ENCODE peak calls at places on chromosomes 16 and 17, in five cellular contexts. One of them, this sample, is unnamed. For H3K27me3, the result is how much of the 10 kb centered on the place peaks cover.

GRCh38 chr16:3645504-3646347 is 8.8 kb upstream of the DNASE1 start:
- DNase-seq in hepatocyte: peak
- DNase-seq in heart right ventricle: no peak
- DNase-seq in fibroblast of lung: peak
- DNase-seq in uterus: no peak
- DNase-seq in this sample: peak

GRCh38 chr16:49592507-49593422 is 219.2 kb downstream of the C16orf78 start:
- DNase-seq in hepatocyte: peak
- DNase-seq in heart right ventricle: peak
- DNase-seq in fibroblast of lung: peak
- DNase-seq in uterus: no peak
- DNase-seq in this sample: no peak

GRCh38 chr17:79797492-79798295 is 817 bp upstream of the CBX8 start:
- DNase-seq in hepatocyte: peak
- DNase-seq in heart right ventricle: no peak
- DNase-seq in fibroblast of lung: no peak
- DNase-seq in uterus: no peak
- DNase-seq in this sample: no peak

GRCh38 chr17:49225554-49226236 is 4.9 kb downstream of the PHOSPHO1 start:
- DNase-seq in hepatocyte: no peak
- DNase-seq in heart right ventricle: no peak
- DNase-seq in fibroblast of lung: no peak
- DNase-seq in uterus: no peak
- DNase-seq in this sample: no peak

GRCh38 chr16:67023689-67024088 is 5.3 kb upstream of the CBFB start:
- DNase-seq in hepatocyte: no peak
- DNase-seq in heart right ventricle: no peak
- DNase-seq in fibroblast of lung: no peak
- DNase-seq in uterus: no peak
- DNase-seq in this sample: no peak

GRCh38 chr16:48157302-48157701 is 1.5 kb upstream of the ABCC12 start:
- DNase-seq in hepatocyte: no peak
- DNase-seq in heart right ventricle: no peak
- DNase-seq in fibroblast of lung: no peak
- DNase-seq in uterus: no peak
- DNase-seq in this sample: peak

GRCh38 chr16:47304563-47304962 is 156.3 kb downstream of the ITFG1 start:
- DNase-seq in hepatocyte: no peak
- DNase-seq in heart right ventricle: no peak
- DNase-seq in fibroblast of lung: peak
- DNase-seq in uterus: no peak
- DNase-seq in this sample: no peak

GRCh38 chr17:49690256-49690655 is 12.4 kb upstream of the SPOP start:
- DNase-seq in hepatocyte: no peak
- DNase-seq in heart right ventricle: no peak
- DNase-seq in fibroblast of lung: no peak
- DNase-seq in uterus: no peak
- DNase-seq in this sample: no peak

GRCh38 chr17:78379134-78379497 is 667 bp downstream of the PGS1 start:
- DNase-seq in hepatocyte: no peak
- DNase-seq in heart right ventricle: no peak
- DNase-seq in fibroblast of lung: peak
- DNase-seq in uterus: no peak
- DNase-seq in this sample: no peak

GRCh38 chr16:58511933-58512815 is 3.1 kb upstream of the SETD6 start:
- DNase-seq in hepatocyte: peak
- DNase-seq in heart right ventricle: peak
- DNase-seq in fibroblast of lung: peak
- DNase-seq in uterus: peak
- DNase-seq in this sample: peak

GRCh38 chr17:75208161-75208560 is 2.7 kb downstream of the NUP85 start:
- DNase-seq in hepatocyte: no peak
- DNase-seq in heart right ventricle: no peak
- DNase-seq in fibroblast of lung: no peak
- DNase-seq in uterus: no peak
- DNase-seq in this sample: no peak

GRCh38 chr16:85153656-85154091 is 41.4 kb upstream of the CIBAR2 start:
- DNase-seq in hepatocyte: no peak
- DNase-seq in heart right ventricle: peak
- DNase-seq in fibroblast of lung: no peak
- DNase-seq in uterus: no peak
- DNase-seq in this sample: no peak

GRCh38 chr17:64230551-64231408 is 32.3 kb downstream of the TEX2 start:
- DNase-seq in hepatocyte: peak
- DNase-seq in heart right ventricle: no peak
- DNase-seq in fibroblast of lung: peak
- DNase-seq in uterus: no peak
- DNase-seq in this sample: no peak

GRCh38 chr16:65002265-65002664 is 119.6 kb downstream of the CDH11 start:
- DNase-seq in hepatocyte: peak
- DNase-seq in heart right ventricle: no peak
- DNase-seq in fibroblast of lung: peak
- DNase-seq in uterus: no peak
- DNase-seq in this sample: no peak

GRCh38 chr17:75809631-75810111 is 25.1 kb downstream of the UNK start:
- DNase-seq in hepatocyte: no peak
- DNase-seq in heart right ventricle: no peak
- DNase-seq in fibroblast of lung: no peak
- DNase-seq in uterus: peak
- DNase-seq in this sample: no peak

GRCh38 chr16:4576008-4576407 is 19.9 kb downstream of the C16orf96 start:
- DNase-seq in hepatocyte: no peak
- DNase-seq in heart right ventricle: no peak
- DNase-seq in fibroblast of lung: no peak
- DNase-seq in uterus: no peak
- DNase-seq in this sample: no peak

GRCh38 chr16:65059421-65059980 is 62.4 kb downstream of the CDH11 start:
- DNase-seq in hepatocyte: no peak
- DNase-seq in heart right ventricle: no peak
- DNase-seq in fibroblast of lung: no peak
- DNase-seq in uterus: no peak
- DNase-seq in this sample: no peak

GRCh38 chr16:72122916-72123315 is 29.3 kb downstream of the DHX38 start:
- DNase-seq in hepatocyte: no peak
- DNase-seq in heart right ventricle: no peak
- DNase-seq in fibroblast of lung: no peak
- DNase-seq in uterus: no peak
- DNase-seq in this sample: no peak

GRCh38 chr16:16163571-16163970 is 59.7 kb downstream of the ABCC6 start:
- DNase-seq in hepatocyte: no peak
- DNase-seq in heart right ventricle: no peak
- DNase-seq in fibroblast of lung: no peak
- DNase-seq in uterus: no peak
- DNase-seq in this sample: no peak

GRCh38 chr16:66629856-66630255 is 25.4 kb downstream of the CMTM3 start:
- DNase-seq in hepatocyte: no peak
- DNase-seq in heart right ventricle: no peak
- DNase-seq in fibroblast of lung: no peak
- DNase-seq in uterus: no peak
- DNase-seq in this sample: no peak

GRCh38 chr17:45144199-45145034 is 3.9 kb upstream of the HEXIM1 start:
- DNase-seq in hepatocyte: peak
- DNase-seq in heart right ventricle: peak
- DNase-seq in fibroblast of lung: no peak
- DNase-seq in uterus: peak
- DNase-seq in this sample: no peak

GRCh38 chr17:12691173-12691572 is 25.5 kb downstream of the MYOCD start:
- DNase-seq in hepatocyte: no peak
- DNase-seq in heart right ventricle: no peak
- DNase-seq in fibroblast of lung: peak
- DNase-seq in uterus: peak
- DNase-seq in this sample: no peak

DNA sequence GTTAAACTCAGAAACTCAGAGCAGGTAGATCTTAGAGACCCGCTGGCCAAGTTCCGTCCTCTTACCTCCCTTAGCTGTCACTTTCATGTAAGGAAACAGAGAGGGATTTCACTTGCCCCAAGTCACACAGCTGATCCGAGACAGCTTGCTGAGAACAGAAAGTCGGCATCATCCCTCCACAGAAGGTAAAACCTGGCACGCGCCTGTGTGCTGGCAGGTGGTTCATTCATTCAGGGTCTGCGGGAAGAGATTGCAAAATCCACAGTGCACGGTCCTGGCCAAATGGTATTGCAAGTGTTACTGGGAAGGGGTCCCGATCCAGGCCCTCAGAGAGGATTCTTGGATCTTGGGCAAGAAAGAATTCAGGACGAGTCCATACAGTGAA is 139.4 kb upstream of the RPH3AL start:
- DNase-seq in hepatocyte: no peak
- DNase-seq in heart right ventricle: no peak
- DNase-seq in fibroblast of lung: no peak
- DNase-seq in uterus: no peak
- DNase-seq in this sample: no peak
- H3K27me3 ChIP-seq in hepatocyte: under half
- H3K27me3 ChIP-seq in heart right ventricle: under half
- H3K27me3 ChIP-seq in fibroblast of lung: under half
- H3K27me3 ChIP-seq in uterus: under half
- H3K27me3 ChIP-seq in this sample: under half

GRCh38 chr16:23509441-23509754 is 896 bp downstream of the GGA2 start:
- DNase-seq in hepatocyte: no peak
- DNase-seq in heart right ventricle: no peak
- DNase-seq in fibroblast of lung: no peak
- DNase-seq in uterus: no peak
- DNase-seq in this sample: no peak
- H3K27ac ChIP-seq in hepatocyte: peak
- H3K27ac ChIP-seq in heart right ventricle: peak
- H3K27ac ChIP-seq in fibroblast of lung: peak
- H3K27ac ChIP-seq in uterus: peak
- H3K27ac ChIP-seq in this sample: peak

DNA sequence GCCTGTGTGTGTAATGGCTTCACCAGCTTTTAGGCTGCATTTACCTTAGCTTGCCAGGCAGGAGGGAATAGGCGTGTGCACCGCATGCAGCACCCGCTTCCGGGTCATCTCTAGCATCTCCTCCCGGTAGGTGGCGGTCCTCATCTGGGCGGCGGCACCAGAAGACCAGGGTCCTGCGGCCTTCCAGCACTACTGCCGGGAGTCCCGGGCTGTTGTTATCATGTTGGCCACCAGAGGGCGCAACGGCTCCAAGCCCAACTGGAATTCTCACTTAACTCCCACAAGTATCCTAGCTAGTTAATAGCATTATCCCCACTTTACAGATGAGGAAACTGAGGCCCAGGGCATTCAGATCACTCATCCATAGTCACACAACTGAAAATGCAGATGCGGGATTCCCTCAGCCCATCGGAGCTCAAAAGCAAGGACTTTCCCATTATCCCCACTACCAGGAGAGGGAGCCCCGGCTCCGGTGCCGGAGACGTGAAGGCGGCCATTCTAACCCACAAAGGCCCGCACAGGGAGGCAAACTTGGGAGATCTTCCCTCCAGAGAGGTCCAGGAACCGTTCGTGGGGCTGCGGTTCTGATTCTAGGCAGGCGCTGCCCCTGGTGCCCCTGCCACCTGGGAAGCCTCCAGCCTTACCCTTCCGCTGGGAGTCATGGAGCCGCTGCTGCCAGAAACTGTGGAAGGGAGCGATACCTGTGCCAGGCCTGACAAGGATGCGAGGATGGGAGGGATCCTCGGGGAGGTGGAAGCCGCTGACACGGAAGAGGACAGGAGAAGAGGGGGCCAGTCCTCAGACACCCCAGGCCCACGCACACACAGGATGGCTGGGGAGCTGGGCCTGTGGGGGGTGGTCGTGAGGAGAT is 23.9 kb downstream of the LGALS9 start:
- DNase-seq in hepatocyte: peak
- DNase-seq in heart right ventricle: peak
- DNase-seq in fibroblast of lung: peak
- DNase-seq in uterus: peak
- DNase-seq in this sample: peak
- H3K27me3 ChIP-seq in hepatocyte: under half
- H3K27me3 ChIP-seq in heart right ventricle: under half
- H3K27me3 ChIP-seq in fibroblast of lung: under half
- H3K27me3 ChIP-seq in uterus: under half
- H3K27me3 ChIP-seq in this sample: under half

GRCh38 chr16:17354121-17354750 is 116.5 kb downstream of the XYLT1 start:
- DNase-seq in hepatocyte: no peak
- DNase-seq in heart right ventricle: no peak
- DNase-seq in fibroblast of lung: no peak
- DNase-seq in uterus: no peak
- DNase-seq in this sample: no peak
- H3K27ac ChIP-seq in hepatocyte: no peak
- H3K27ac ChIP-seq in heart right ventricle: no peak
- H3K27ac ChIP-seq in fibroblast of lung: no peak
- H3K27ac ChIP-seq in uterus: no peak
- H3K27ac ChIP-seq in this sample: no peak

DNA sequence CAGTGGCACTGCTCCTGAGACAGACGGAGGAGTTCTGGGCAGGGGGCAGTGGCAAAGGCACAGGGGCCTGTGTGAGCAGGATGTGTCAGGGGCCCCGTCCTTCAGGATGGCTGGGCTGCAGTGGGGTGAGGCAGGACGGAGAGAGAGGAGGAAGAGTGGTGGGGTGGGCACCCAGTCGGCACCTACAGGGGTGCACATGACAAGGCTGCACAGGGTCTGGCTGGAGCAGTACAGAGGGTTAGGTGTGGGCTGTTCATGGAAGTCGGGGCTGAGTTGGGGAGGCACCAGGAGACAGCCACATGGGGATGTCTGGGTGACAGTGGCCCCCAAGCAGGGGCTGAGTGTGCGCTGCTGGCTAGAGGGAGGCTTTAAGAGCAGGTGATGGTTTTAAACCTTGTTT is 106.0 kb downstream of the RAB11FIP4 start:
- DNase-seq in hepatocyte: no peak
- DNase-seq in heart right ventricle: no peak
- DNase-seq in fibroblast of lung: no peak
- DNase-seq in uterus: no peak
- DNase-seq in this sample: no peak
- H3K27me3 ChIP-seq in hepatocyte: under half
- H3K27me3 ChIP-seq in heart right ventricle: under half
- H3K27me3 ChIP-seq in fibroblast of lung: under half
- H3K27me3 ChIP-seq in uterus: under half
- H3K27me3 ChIP-seq in this sample: under half

GRCh38 chr17:15264542-15264941 is 584 bp downstream of the PMP22 start:
- DNase-seq in hepatocyte: no peak
- DNase-seq in heart right ventricle: peak
- DNase-seq in fibroblast of lung: no peak
- DNase-seq in uterus: no peak
- DNase-seq in this sample: peak

GRCh38 chr17:15263206-15263579 is 1.9 kb downstream of the PMP22 start:
- DNase-seq in hepatocyte: peak
- DNase-seq in heart right ventricle: peak
- DNase-seq in fibroblast of lung: peak
- DNase-seq in uterus: peak
- DNase-seq in this sample: peak

GRCh38 chr17:15262291-15263205 is 2.6 kb downstream of the PMP22 start:
- DNase-seq in hepatocyte: peak
- DNase-seq in heart right ventricle: peak
- DNase-seq in fibroblast of lung: peak
- DNase-seq in uterus: peak
- DNase-seq in this sample: peak

GRCh38 chr17:15265131-15265530 is at the start of gene PMP22:
- DNase-seq in hepatocyte: no peak
- DNase-seq in heart right ventricle: peak
- DNase-seq in fibroblast of lung: no peak
- DNase-seq in uterus: peak
- DNase-seq in this sample: no peak

DNA sequence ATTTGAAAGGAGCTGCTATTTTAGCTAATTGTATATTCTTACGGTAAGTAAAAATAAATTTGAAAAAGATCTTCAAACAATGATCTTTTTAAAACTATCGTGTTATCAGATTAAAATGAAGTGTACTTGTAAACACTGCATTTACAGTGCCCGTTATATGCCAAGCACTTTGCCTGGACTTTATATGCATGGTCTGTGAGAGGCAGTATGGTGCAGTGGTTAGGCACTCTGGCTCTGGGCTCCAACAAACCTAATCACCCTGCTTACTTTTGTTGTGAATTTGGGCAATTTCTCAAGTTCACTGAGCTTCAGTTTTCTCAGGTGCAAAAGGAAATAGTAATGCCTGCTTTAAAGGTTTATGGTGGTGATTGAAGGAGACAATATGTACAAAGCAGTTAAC is 1.4 kb downstream of the PMP22 start:
- DNase-seq in hepatocyte: no peak
- DNase-seq in heart right ventricle: no peak
- DNase-seq in fibroblast of lung: no peak
- DNase-seq in uterus: no peak
- DNase-seq in this sample: no peak
- H3K27ac ChIP-seq in hepatocyte: peak
- H3K27ac ChIP-seq in heart right ventricle: peak
- H3K27ac ChIP-seq in fibroblast of lung: peak
- H3K27ac ChIP-seq in uterus: peak
- H3K27ac ChIP-seq in this sample: peak

This sample was measured in breast epithelium.